ENCODE peak calls at places on chromosome 6, in nine cellular contexts. Q, L, W, Z, P, J, I, A and D are unnamed samples.

GRCh38 chr6:144797881-144798589 is 512.9 kb downstream of the UTRN start:
- DNase-seq in I (no peak), Q (peak), A (no peak), W (no peak), Z (no peak), P (no peak), J (no peak), L (peak), D (no peak)

GRCh38 chr6:134207431-134207830 is 110.5 kb downstream of the SGK1 start:
- DNase-seq in P (no peak), L (no peak), W (no peak), J (no peak), Z (no peak), I (no peak), A (no peak), Q (no peak), D (no peak)

GRCh38 chr6:69138893-69139494 is 503.9 kb downstream of the ADGRB3 start:
- DNase-seq in W (no peak), J (no peak), I (no peak), Z (no peak), L (no peak), P (no peak), A (no peak), Q (no peak), D (no peak)

GRCh38 chr6:16759646-16760535 is 1.4 kb downstream of the ATXN1 start:
- DNase-seq in P (peak), A (peak), Q (peak), J (peak), W (peak), Z (peak), I (peak), L (peak), D (peak)

GRCh38 chr6:105409734-105410133 is 6.9 kb upstream of the PREP start:
- DNase-seq in Z (no peak), I (no peak), L (no peak), W (no peak), A (no peak), P (no peak), J (no peak), Q (no peak), D (no peak)

GRCh38 chr6:61909541-61909940 is 376.5 kb downstream of the KHDRBS2 start:
- DNase-seq in L (no peak), P (no peak), A (no peak), W (no peak), J (no peak), Z (no peak), Q (no peak), I (no peak), D (no peak)

GRCh38 chr6:55557176-55557575 is 21.8 kb downstream of the HMGCLL1 start:
- DNase-seq in I (no peak), Z (no peak), W (no peak), L (no peak), P (no peak), Q (no peak), A (no peak), J (no peak), D (no peak)

GRCh38 chr6:153563001-153563400 is 431.9 kb upstream of the RGS17 start:
- DNase-seq in Q (no peak), L (no peak), P (no peak), W (no peak), I (no peak), A (no peak), Z (no peak), J (no peak), D (no peak)

GRCh38 chr6:106750146-106750900 is 120.9 kb downstream of the QRSL1 start:
- DNase-seq in W (no peak), P (no peak), Q (no peak), I (no peak), J (no peak), L (no peak), Z (no peak), A (no peak), D (no peak)

GRCh38 chr6:11811644-11812264 is 33.2 kb upstream of the ADTRP start:
- DNase-seq in I (no peak), J (no peak), A (no peak), W (no peak), P (no peak), Z (no peak), L (no peak), Q (no peak), D (no peak)

GRCh38 chr6:121600389-121601233 is 165.2 kb downstream of the GJA1 start:
- DNase-seq in A (no peak), I (no peak), Q (peak), L (no peak), J (no peak), W (no peak), P (no peak), Z (no peak), D (no peak)

GRCh38 chr6:112802154-112802553 is 455.0 kb downstream of the RFPL4B start:
- DNase-seq in P (no peak), A (no peak), I (no peak), Z (no peak), L (peak), J (no peak), W (no peak), Q (peak), D (no peak)

GRCh38 chr6:15447546-15448232 is 201.8 kb downstream of the JARID2 start:
- DNase-seq in A (no peak), W (no peak), L (no peak), Z (no peak), P (no peak), I (no peak), J (no peak), Q (no peak), D (no peak)

GRCh38 chr6:109790131-109790530 is 99.0 kb downstream of the FIG4 start:
- DNase-seq in L (peak), Z (no peak), A (no peak), I (no peak), Q (no peak), J (no peak), P (no peak), W (no peak), D (no peak)

GRCh38 chr6:56534680-56535419 is 107.8 kb downstream of the DST start:
- DNase-seq in W (no peak), A (no peak), I (no peak), Z (no peak), L (no peak), Q (no peak), J (no peak), P (no peak), D (no peak)

GRCh38 chr6:111418971-111419693 is 63.9 kb downstream of the REV3L start:
- DNase-seq in P (no peak), Z (no peak), Q (peak), W (no peak), I (no peak), J (no peak), A (no peak), L (peak), D (no peak)

GRCh38 chr6:11069760-11070159 is 23.9 kb upstream of the SMIM13 start:
- DNase-seq in J (no peak), Z (no peak), I (no peak), P (no peak), W (no peak), L (no peak), Q (no peak), A (no peak), D (no peak)

GRCh38 chr6:74870403-74870802 is 335.4 kb downstream of the COL12A1 start:
- DNase-seq in I (no peak), L (no peak), Q (no peak), J (no peak), Z (no peak), A (no peak), P (no peak), W (no peak), D (no peak)

GRCh38 chr6:72894091-72894490 is 272.2 kb downstream of the KCNQ5 start:
- DNase-seq in L (no peak), W (no peak), J (no peak), I (no peak), Z (no peak), Q (no peak), P (no peak), A (no peak), D (no peak)

GRCh38 chr6:15879372-15880261 is 216.8 kb upstream of the DTNBP1 start:
- DNase-seq in Z (no peak), Q (peak), I (no peak), A (peak), W (peak), J (peak), P (no peak), L (peak), D (peak)

GRCh38 chr6:39848171-39848570 is 56.0 kb downstream of the DAAM2 start:
- DNase-seq in I (no peak), Z (no peak), Q (no peak), P (no peak), L (no peak), J (no peak), W (no peak), A (no peak), D (no peak)

GRCh38 chr6:83590413-83590812 is 78.1 kb downstream of the PRSS35 start:
- DNase-seq in I (no peak), L (peak), J (no peak), W (no peak), Z (no peak), Q (peak), A (no peak), P (no peak), D (no peak)

GRCh38 chr6:75296811-75297779 is 12.5 kb upstream of the TMEM30A start:
- DNase-seq in Q (peak), I (no peak), P (no peak), Z (no peak), J (no peak), W (no peak), L (peak), A (no peak), D (peak)

GRCh38 chr6:76644231-76644630 is 571.8 kb upstream of the IMPG1 start:
- DNase-seq in W (no peak), P (no peak), L (peak), Q (no peak), J (no peak), A (no peak), Z (no peak), I (no peak), D (no peak)

GRCh38 chr6:101462576-101462975 is 69.1 kb downstream of the GRIK2 start:
- DNase-seq in J (no peak), Q (no peak), Z (no peak), A (no peak), W (no peak), I (no peak), P (no peak), L (peak), D (no peak)

DNA sequence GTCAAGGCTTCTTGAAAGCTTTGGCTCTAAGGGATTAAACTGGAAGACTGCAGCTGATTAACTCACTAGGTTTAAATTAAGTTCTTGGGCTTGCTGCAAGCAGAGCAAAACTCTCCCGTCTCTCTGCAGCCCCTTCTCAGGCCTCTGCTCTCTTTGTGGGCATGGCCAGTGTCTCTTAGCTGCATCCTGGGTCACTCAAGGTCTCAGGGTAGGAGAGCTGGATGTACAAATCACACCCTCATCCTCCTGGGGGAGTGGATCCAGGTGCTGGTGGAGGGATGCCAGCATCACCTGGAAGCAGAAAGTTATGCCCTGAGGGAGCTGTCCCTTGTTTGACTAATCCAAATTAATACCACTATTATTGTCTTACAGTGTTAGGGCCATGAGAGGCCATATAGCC is 35.8 kb downstream of the GCM1 start:
- DNase-seq in W (no peak), L (no peak), A (no peak), P (no peak), J (no peak), I (no peak), Z (no peak), Q (no peak), D (no peak)
- TF ChIP-seq CTCF in W (no peak), L (no peak), A (no peak), P (no peak), J (no peak), I (no peak), Z (no peak), Q (no peak), D (no peak)

DNA sequence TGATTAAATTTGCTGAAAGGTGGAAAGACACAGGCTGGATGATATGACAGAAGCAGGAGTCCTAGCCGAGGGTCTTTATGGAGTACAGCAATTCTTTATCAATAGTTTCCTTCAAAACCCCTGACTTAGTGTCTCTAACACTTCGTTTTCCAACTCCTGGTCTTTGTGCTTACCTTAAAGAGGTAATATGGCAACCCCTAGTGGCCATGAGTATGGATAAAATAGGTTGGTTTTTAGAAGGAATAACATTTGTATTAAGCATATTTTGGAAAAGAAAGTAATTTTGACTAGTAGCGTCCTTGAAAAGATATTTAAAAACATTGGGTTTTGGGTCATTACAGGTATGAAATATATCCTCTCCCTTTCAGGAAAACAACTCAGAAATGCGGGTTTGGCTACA is 51.9 kb downstream of the VGLL2 start:
- DNase-seq in I (no peak), A (no peak), Z (no peak), P (no peak), J (no peak), Q (peak), L (peak), W (no peak), D (no peak)
- TF ChIP-seq CTCF in I (no peak), A (peak), Z (peak), P (peak), J (peak), Q (no peak), L (peak), W (no peak), D (peak)

DNA sequence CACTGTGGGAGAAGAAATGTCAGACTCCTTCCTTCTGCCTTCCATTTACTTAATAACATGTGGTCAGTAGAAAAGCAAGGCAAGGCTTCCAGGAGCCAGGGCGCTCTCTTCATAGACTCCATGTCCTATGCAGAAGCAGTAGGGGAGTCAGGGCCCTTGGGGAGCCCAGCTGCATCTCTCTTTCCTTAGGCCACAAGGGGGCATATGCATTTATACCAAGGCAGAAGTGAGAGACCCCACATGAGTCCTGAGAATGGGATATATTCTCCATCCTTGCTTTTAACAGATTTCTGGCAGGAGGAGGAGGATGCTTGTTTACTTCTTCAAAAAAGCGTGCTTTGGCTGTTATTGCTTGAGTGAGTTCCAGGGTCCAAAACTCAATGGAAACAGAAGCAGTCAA is 198.5 kb downstream of the HIVEP2 start:
- DNase-seq in J (no peak), Z (peak), L (peak), P (peak), A (no peak), Q (peak), W (no peak), I (no peak), D (peak)
- TF ChIP-seq CTCF in J (peak), Z (peak), L (peak), P (peak), A (peak), Q (peak), W (no peak), I (no peak), D (peak)

DNA sequence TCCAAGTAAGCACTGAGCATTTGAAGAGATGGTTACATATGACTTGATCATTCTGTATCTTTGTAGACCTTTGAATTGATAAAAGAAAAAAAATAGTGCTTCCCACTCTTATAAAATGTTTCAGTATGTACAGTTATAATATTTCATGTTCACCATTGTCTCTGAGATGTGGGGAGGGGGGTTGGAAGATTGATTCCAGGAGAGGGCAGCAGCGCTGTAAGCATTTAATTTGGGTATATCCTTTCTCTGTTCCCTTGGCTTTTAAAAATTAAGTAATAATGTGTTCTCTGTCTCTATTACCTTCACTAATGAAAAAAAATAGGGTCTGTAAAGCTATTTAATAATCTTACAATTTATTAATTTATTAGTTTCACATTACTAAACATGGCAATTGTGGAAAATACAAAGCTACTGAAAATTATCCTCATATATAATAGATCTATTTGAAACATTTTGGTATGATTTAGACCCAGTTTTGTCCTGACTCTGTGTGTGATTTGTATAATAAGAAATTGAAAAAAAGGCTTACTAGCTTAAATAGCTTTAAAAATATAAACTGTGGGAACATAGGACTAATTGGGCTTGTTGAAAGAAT is 341.2 kb downstream of the CDKAL1 start:
- DNase-seq in A (no peak), Q (peak), W (no peak), I (no peak), L (peak), P (peak), Z (no peak), J (no peak), D (no peak)
- TF ChIP-seq CTCF in A (peak), Q (peak), W (peak), I (no peak), L (peak), P (no peak), Z (peak), J (no peak), D (peak)

GRCh38 chr6:132715204-132715603 is 1.3 kb upstream of the VNN1 start:
- DNase-seq in L (peak), J (no peak), W (no peak), I (no peak), Q (peak), A (peak), Z (peak), P (peak), D (no peak)
- TF ChIP-seq CTCF in L (peak), J (no peak), W (no peak), I (no peak), Q (peak), A (peak), Z (no peak), P (no peak), D (no peak)

GRCh38 chr6:125212377-125212776 is 58.8 kb downstream of the TPD52L1 start:
- DNase-seq in L (no peak), I (no peak), Q (no peak), J (no peak), A (no peak), P (no peak), Z (no peak), W (no peak), D (no peak)

GRCh38 chr6:125211352-125211751 is 57.8 kb downstream of the TPD52L1 start:
- DNase-seq in Z (no peak), A (no peak), W (no peak), J (no peak), L (no peak), Q (no peak), I (no peak), P (no peak), D (no peak)

GRCh38 chr6:125216015-125216414 is 62.4 kb downstream of the TPD52L1 start:
- DNase-seq in I (no peak), L (no peak), Q (no peak), A (no peak), P (no peak), W (no peak), J (no peak), Z (no peak), D (no peak)

GRCh38 chr6:125215252-125215819 is 61.8 kb downstream of the TPD52L1 start:
- DNase-seq in A (no peak), J (no peak), L (no peak), W (no peak), P (no peak), Q (no peak), I (no peak), Z (no peak), D (no peak)

DNA sequence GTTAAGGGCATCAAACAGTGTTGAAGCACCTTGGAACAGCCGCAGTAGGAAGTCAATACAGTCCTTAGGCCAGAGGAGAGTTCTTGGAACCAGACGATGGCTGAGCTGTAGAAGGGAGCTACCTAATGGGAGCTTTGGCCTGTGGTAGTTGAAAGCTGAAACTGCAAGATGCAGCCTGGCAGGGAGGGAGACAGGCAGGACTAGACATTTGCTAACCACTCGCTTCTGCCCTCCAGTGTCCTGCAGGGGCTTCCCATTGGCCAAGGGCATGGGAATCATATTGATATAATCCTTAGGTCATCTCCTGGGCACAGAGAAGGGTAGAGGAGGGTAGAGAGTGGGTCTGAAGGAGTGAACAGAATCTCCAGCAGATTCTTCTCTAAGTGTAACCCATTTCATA is 60.4 kb downstream of the TPD52L1 start:
- DNase-seq in J (no peak), A (no peak), I (no peak), Z (no peak), Q (no peak), W (no peak), P (no peak), L (no peak), D (no peak)
- TF ChIP-seq CTCF in J (no peak), A (no peak), I (no peak), Z (no peak), Q (no peak), W (no peak), P (no peak), L (no peak), D (no peak)

DNA sequence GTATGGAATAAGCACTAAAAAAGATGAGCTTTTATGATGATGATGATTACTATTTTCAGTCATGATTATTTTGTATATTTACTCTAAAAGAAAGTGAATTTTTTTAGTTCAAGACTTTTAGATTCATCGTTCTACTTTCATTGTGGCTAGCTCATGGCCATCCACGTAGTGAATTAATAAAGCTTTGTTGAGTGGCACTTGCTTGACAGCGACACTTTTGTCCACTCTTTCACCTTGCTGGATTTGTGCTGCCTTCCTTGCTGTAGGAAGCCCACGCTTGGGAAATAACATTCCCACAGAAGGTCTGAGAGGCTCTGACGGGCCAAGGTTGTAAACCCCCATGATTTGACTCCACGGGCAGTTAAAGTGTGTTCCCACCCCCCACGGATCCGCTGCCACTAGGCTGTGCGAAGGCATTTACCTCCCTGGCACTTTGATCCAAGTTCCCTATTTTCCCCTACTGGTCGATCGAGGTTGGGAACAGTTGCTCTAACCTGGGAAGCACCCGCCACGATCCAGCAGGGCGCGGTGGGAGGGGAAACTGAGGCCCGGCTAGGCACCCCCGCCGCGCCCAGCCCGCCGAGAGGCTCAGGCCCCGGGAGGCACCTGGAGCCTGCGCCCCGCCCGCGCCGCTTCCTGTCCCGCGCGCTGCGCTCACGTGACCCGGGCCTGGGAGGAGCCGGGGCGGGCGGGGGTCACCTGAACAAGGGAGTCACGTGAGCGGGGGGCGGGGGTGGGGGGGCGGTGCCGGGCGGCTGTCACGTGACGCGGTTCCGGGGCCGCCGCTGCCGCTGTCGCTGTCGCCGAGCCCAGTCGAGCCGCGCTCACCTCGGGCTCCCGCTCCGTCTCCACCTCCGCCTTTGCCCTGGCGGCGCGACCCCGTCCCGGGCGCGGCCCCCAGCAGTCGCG is at the start of gene IGF2R:
- DNase-seq in P (peak), W (peak), J (peak), Q (peak), L (peak), Z (peak), A (peak), I (peak), D (peak)
- TF ChIP-seq CTCF in P (peak), W (peak), J (no peak), Q (no peak), L (peak), Z (no peak), A (no peak), I (no peak), D (no peak)